ENCODE peak calls at places on chromosomes 13 and 19, in four cellular contexts. One of them, this sample, is unnamed.

GRCh38 chr19:45376045-45376724 is 5.8 kb upstream of the ERCC2 start:
- DNase-seq in HepG2: peak
- DNase-seq in HuH-7: peak
- DNase-seq in NCI-H2081: no peak
- DNase-seq in this sample: no peak

GRCh38 chr19:51043497-51043896 is 8.7 kb upstream of the KLK12 start:
- DNase-seq in HepG2: no peak
- DNase-seq in HuH-7: no peak
- DNase-seq in NCI-H2081: no peak
- DNase-seq in this sample: no peak

GRCh38 chr13:19910336-19911072 is 47.1 kb upstream of the ZMYM5 start:
- DNase-seq in HepG2: no peak
- DNase-seq in HuH-7: no peak
- DNase-seq in NCI-H2081: no peak
- DNase-seq in this sample: no peak

GRCh38 chr19:49224856-49225255 is 67.3 kb downstream of the TRPM4 start:
- DNase-seq in HepG2: peak
- DNase-seq in HuH-7: peak
- DNase-seq in NCI-H2081: peak
- DNase-seq in this sample: peak

GRCh38 chr13:49356224-49356623 is 87.6 kb downstream of the CAB39L start:
- DNase-seq in HepG2: no peak
- DNase-seq in HuH-7: no peak
- DNase-seq in NCI-H2081: no peak
- DNase-seq in this sample: no peak

GRCh38 chr13:65985632-65986031 is 1244.5 kb downstream of the PCDH9 start:
- DNase-seq in HepG2: peak
- DNase-seq in HuH-7: no peak
- DNase-seq in NCI-H2081: no peak
- DNase-seq in this sample: no peak

GRCh38 chr13:40613192-40613818 is 53.1 kb downstream of the FOXO1 start:
- DNase-seq in HepG2: no peak
- DNase-seq in HuH-7: no peak
- DNase-seq in NCI-H2081: no peak
- DNase-seq in this sample: no peak

GRCh38 chr19:5096536-5096935 is 127.6 kb downstream of the KDM4B start:
- DNase-seq in HepG2: no peak
- DNase-seq in HuH-7: no peak
- DNase-seq in NCI-H2081: no peak
- DNase-seq in this sample: no peak

GRCh38 chr19:11138659-11139526 is 16.7 kb downstream of the SPC24 start:
- DNase-seq in HepG2: peak
- DNase-seq in HuH-7: no peak
- DNase-seq in NCI-H2081: no peak
- DNase-seq in this sample: no peak

GRCh38 chr19:2702170-2703076 is at the start of gene GNG7:
- DNase-seq in HepG2: peak
- DNase-seq in HuH-7: peak
- DNase-seq in NCI-H2081: peak
- DNase-seq in this sample: peak

GRCh38 chr19:2117215-2117960 is 20.7 kb downstream of the IZUMO4 start:
- DNase-seq in HepG2: no peak
- DNase-seq in HuH-7: no peak
- DNase-seq in NCI-H2081: no peak
- DNase-seq in this sample: no peak

GRCh38 chr13:74105871-74106270 is 28.3 kb downstream of the KLF12 start:
- DNase-seq in HepG2: no peak
- DNase-seq in HuH-7: no peak
- DNase-seq in NCI-H2081: no peak
- DNase-seq in this sample: no peak

GRCh38 chr13:94079876-94080275 is 399.6 kb downstream of the DCT start:
- DNase-seq in HepG2: no peak
- DNase-seq in HuH-7: no peak
- DNase-seq in NCI-H2081: no peak
- DNase-seq in this sample: no peak

GRCh38 chr13:114282143-114282685 is 813 bp downstream of the UPF3A start:
- DNase-seq in HepG2: peak
- DNase-seq in HuH-7: peak
- DNase-seq in NCI-H2081: no peak
- DNase-seq in this sample: peak

GRCh38 chr19:7673995-7674667 is 2.8 kb upstream of the MCEMP1 start:
- DNase-seq in HepG2: peak
- DNase-seq in HuH-7: peak
- DNase-seq in NCI-H2081: peak
- DNase-seq in this sample: no peak

GRCh38 chr19:3669134-3669436 is 31.2 kb downstream of the PIP5K1C start:
- DNase-seq in HepG2: no peak
- DNase-seq in HuH-7: no peak
- DNase-seq in NCI-H2081: no peak
- DNase-seq in this sample: no peak

This sample was measured in NCI-H2227 treated with DMSO at 0.1 percent for 48 hours.